ENCODE peak calls at places on chromosomes 6 and 20, in seven cellular contexts. I is A172, Q is posterior cingulate gyrus, G is right atrium auricular region, J is GM20000, H is BJ, E is omental fat pad. C is an unnamed sample.

GRCh38 chr20:34368547-34368946 is 5.5 kb downstream of the ITCH start:
- DNase-seq in Q (no peak), H (no peak), I (no peak), E (no peak), J (no peak), G (no peak), C (no peak)

GRCh38 chr6:163416640-163417253 is 2.2 kb downstream of the QKI start:
- DNase-seq in H (peak), I (peak), Q (no peak), E (no peak), G (no peak), J (no peak), C (no peak)

GRCh38 chr6:136351518-136352106 is 62.0 kb upstream of the BCLAF1 start:
- DNase-seq in G (no peak), H (no peak), Q (no peak), I (no peak), E (no peak), J (no peak), C (no peak)

GRCh38 chr6:31285496-31285895 is 13.6 kb upstream of the HLA-C start:
- DNase-seq in H (no peak), G (no peak), I (no peak), E (no peak), Q (no peak), J (no peak), C (no peak)

GRCh38 chr6:170368544-170368943 is 62.0 kb downstream of the FAM120B start:
- DNase-seq in Q (no peak), E (no peak), H (no peak), J (no peak), I (no peak), G (no peak), C (no peak)

GRCh38 chr20:37327748-37328147 is 18.2 kb upstream of the SRC start:
- DNase-seq in G (peak), Q (no peak), I (no peak), J (no peak), E (peak), H (peak), C (no peak)

GRCh38 chr20:36315545-36316351 is 9.6 kb downstream of the DLGAP4 start:
- DNase-seq in H (no peak), E (no peak), Q (no peak), I (no peak), J (no peak), G (no peak), C (no peak)

GRCh38 chr20:45611054-45611453 is 18.5 kb upstream of the WFDC10A start:
- DNase-seq in Q (no peak), G (no peak), H (peak), E (no peak), I (peak), J (no peak), C (no peak)

GRCh38 chr6:166757226-166758135 is 130.4 kb upstream of the RPS6KA2 start:
- DNase-seq in G (no peak), E (no peak), Q (no peak), I (peak), H (no peak), J (no peak), C (no peak)

GRCh38 chr6:24358219-24358821 is 461 bp upstream of the DCDC2 start:
- DNase-seq in G (no peak), I (no peak), Q (no peak), E (no peak), J (no peak), H (no peak), C (no peak)

GRCh38 chr20:52104546-52105044 is 87.0 kb downstream of the ZFP64 start:
- DNase-seq in Q (no peak), J (peak), I (no peak), H (no peak), G (no peak), E (no peak), C (no peak)

GRCh38 chr20:36152266-36152665 is 2.3 kb upstream of the EPB41L1 start:
- DNase-seq in J (no peak), H (no peak), I (no peak), G (no peak), E (no peak), Q (peak), C (no peak)

GRCh38 chr20:44969320-44969879 is 3.1 kb downstream of the STK4 start:
- DNase-seq in E (no peak), I (no peak), H (no peak), Q (no peak), J (no peak), G (no peak), C (no peak)

GRCh38 chr6:37456126-37456525 is 23.1 kb downstream of the CMTR1 start:
- DNase-seq in Q (no peak), G (no peak), E (no peak), H (peak), J (no peak), I (peak), C (no peak)

GRCh38 chr6:136191606-136192005 is 58.5 kb downstream of the MTFR2 start:
- DNase-seq in E (no peak), I (no peak), Q (no peak), G (no peak), H (no peak), J (no peak), C (no peak)

GRCh38 chr6:138769102-138769676 is 4.4 kb upstream of the CCDC28A start:
- DNase-seq in G (no peak), H (no peak), Q (no peak), E (no peak), I (no peak), J (no peak), C (no peak)

GRCh38 chr6:155079985-155080452 is 84.9 kb downstream of the TIAM2 start:
- DNase-seq in Q (no peak), E (no peak), I (no peak), J (no peak), G (no peak), H (no peak), C (no peak)

GRCh38 chr6:28134015-28134414 is 7.7 kb upstream of the ZKSCAN8 start:
- DNase-seq in I (peak), H (no peak), E (no peak), Q (no peak), J (no peak), G (no peak), C (no peak)

GRCh38 chr6:138308728-138309110 is 69.0 kb upstream of the SMIM28 start:
- DNase-seq in J (no peak), G (no peak), Q (no peak), I (no peak), H (no peak), E (no peak), C (no peak)

GRCh38 chr6:90466191-90466940 is 120.5 kb downstream of the MAP3K7 start:
- DNase-seq in I (peak), H (no peak), J (no peak), Q (no peak), G (peak), E (no peak), C (no peak)

GRCh38 chr6:15200087-15200486 is 45.8 kb upstream of the JARID2 start:
- DNase-seq in H (no peak), E (no peak), J (no peak), G (no peak), Q (no peak), I (no peak), C (no peak)

GRCh38 chr20:61480158-61480825 is 228.2 kb downstream of the CDH4 start:
- DNase-seq in E (no peak), I (no peak), Q (no peak), H (no peak), G (no peak), J (no peak), C (no peak)

GRCh38 chr6:8664700-8665099 is 229.4 kb upstream of the SLC35B3 start:
- DNase-seq in E (no peak), J (no peak), G (no peak), H (no peak), Q (no peak), I (no peak), C (no peak)

GRCh38 chr20:54680872-54681297 is 205.5 kb downstream of the DOK5 start:
- DNase-seq in Q (peak), I (peak), E (no peak), J (peak), H (no peak), G (no peak), C (no peak)

GRCh38 chr6:142728367-142728766 is 216.6 kb downstream of the HIVEP2 start:
- DNase-seq in Q (no peak), H (no peak), E (no peak), G (no peak), J (no peak), I (no peak), C (no peak)

GRCh38 chr6:100176321-100176950 is 182.4 kb upstream of the MCHR2 start:
- DNase-seq in E (no peak), G (no peak), H (peak), Q (no peak), I (peak), J (no peak), C (no peak)

GRCh38 chr20:59780494-59781185 is 152.8 kb downstream of the SYCP2 start:
- DNase-seq in H (no peak), G (peak), Q (no peak), I (no peak), E (no peak), J (no peak), C (no peak)

GRCh38 chr20:11083841-11084240 is 410.0 kb upstream of the JAG1 start:
- DNase-seq in J (no peak), Q (no peak), E (no peak), I (no peak), H (no peak), G (no peak), C (no peak)

GRCh38 chr6:68059894-68060293 is 575.2 kb upstream of the ADGRB3 start:
- DNase-seq in E (no peak), Q (no peak), H (no peak), J (peak), I (no peak), G (no peak), C (no peak)

GRCh38 chr6:42937548-42938427 is 8.5 kb downstream of the CNPY3 start:
- DNase-seq in G (no peak), I (no peak), J (no peak), H (no peak), E (no peak), Q (no peak), C (no peak)

GRCh38 chr6:43493230-43493629 is 15.9 kb downstream of the TJAP1 start:
- DNase-seq in H (no peak), Q (no peak), I (no peak), E (no peak), J (no peak), G (no peak), C (no peak)

C was measured in cerebellar nuclear complex.